ENCODE peak calls at places on chromosomes 1 and 21, in six cellular contexts. Z is SK-N-SH, N is HepG2, U is HCT116, R is GM12878, F is K562. V is an unnamed sample.
A peak's percentile ranks its signal among the peaks of the same experiment; 100 is the strongest.

GRCh38 chr1:98706173-98706848 is 44.8 kb downstream of the SNX7 start:
- DNase-seq in Z (no peak), N (no peak), U (no peak), R (no peak), F (no peak), V (no peak)

GRCh38 chr1:108712605-108713150 is at the start of gene FNDC7:
- DNase-seq in Z (no peak), N (no peak), U (no peak), R (no peak), F (no peak), V (no peak)

GRCh38 chr1:204259196-204259595 is 45.4 kb upstream of the GOLT1A start:
- DNase-seq in Z (no peak), N (no peak), U (no peak), R (no peak), F (no peak), V (no peak)

GRCh38 chr1:153540394-153541361 is at the start of gene S100A5:
- DNase-seq in Z (no peak), N (no peak), U (no peak), R (no peak), F (peak; percentile 58), V (no peak)

GRCh38 chr1:115505157-115505571 is 136.6 kb upstream of the VANGL1 start:
- DNase-seq in Z (no peak), N (no peak), U (no peak), R (no peak), F (no peak), V (no peak)

GRCh38 chr21:25127811-25128210 is 479.5 kb downstream of the MRPL39 start:
- DNase-seq in Z (no peak), N (no peak), U (no peak), R (no peak), F (no peak), V (no peak)

GRCh38 chr1:223709598-223709997 is 2.7 kb upstream of the CAPN2 start:
- DNase-seq in Z (no peak), N (no peak), U (no peak), R (no peak), F (no peak), V (no peak)

GRCh38 chr1:6288674-6289073 is 27.8 kb upstream of the GPR153 start:
- DNase-seq in Z (no peak), N (no peak), U (no peak), R (no peak), F (no peak), V (no peak)

GRCh38 chr1:227947678-227948492 is at the start of gene WNT9A:
- DNase-seq in Z (peak; percentile 81), N (no peak), U (no peak), R (no peak), F (peak; percentile 80), V (no peak)

GRCh38 chr21:43198376-43198775 is 29.6 kb downstream of the CRYAA start:
- DNase-seq in Z (no peak), N (no peak), U (no peak), R (no peak), F (no peak), V (no peak)

GRCh38 chr1:117899801-117900200 is 29.6 kb downstream of the GDAP2 start:
- DNase-seq in Z (no peak), N (no peak), U (no peak), R (no peak), F (no peak), V (no peak)

GRCh38 chr1:214326406-214326805 is 45.4 kb downstream of the SMYD2 start:
- DNase-seq in Z (no peak), N (no peak), U (no peak), R (no peak), F (peak; percentile 72), V (no peak)

GRCh38 chr1:19646366-19646765 is 2.3 kb downstream of the NBL1 start:
- DNase-seq in Z (no peak), N (no peak), U (no peak), R (no peak), F (no peak), V (no peak)

GRCh38 chr1:243580072-243580471 is 270.0 kb downstream of the AKT3 start:
- DNase-seq in Z (no peak), N (no peak), U (no peak), R (no peak), F (no peak), V (no peak)
- TF ChIP-seq REST in Z (no peak), N (no peak), U (no peak), R (no peak), F (no peak), V (no peak)

GRCh38 chr1:244326757-244327156 is 125.0 kb downstream of the ADSS2 start:
- DNase-seq in Z (no peak), N (no peak), U (no peak), R (no peak), F (no peak), V (no peak)

GRCh38 chr1:244325056-244325764 is 126.5 kb downstream of the ADSS2 start:
- DNase-seq in Z (no peak), N (no peak), U (no peak), R (peak; percentile 71), F (peak; percentile 69), V (no peak)

GRCh38 chr1:244322181-244322580 is 129.5 kb downstream of the ADSS2 start:
- DNase-seq in Z (no peak), N (no peak), U (no peak), R (no peak), F (no peak), V (no peak)

GRCh38 chr1:244322791-244323521 is 128.8 kb downstream of the ADSS2 start:
- DNase-seq in Z (no peak), N (peak; percentile 60), U (peak; percentile 85), R (no peak), F (peak; percentile 88), V (peak; percentile 92)

GRCh38 chr1:244324176-244324883 is 127.4 kb downstream of the ADSS2 start:
- DNase-seq in Z (no peak), N (no peak), U (no peak), R (no peak), F (no peak), V (no peak)
- TF ChIP-seq SIN3A in Z (no peak), N (no peak), U (no peak), R (no peak), F (no peak), V (no peak)

DNA sequence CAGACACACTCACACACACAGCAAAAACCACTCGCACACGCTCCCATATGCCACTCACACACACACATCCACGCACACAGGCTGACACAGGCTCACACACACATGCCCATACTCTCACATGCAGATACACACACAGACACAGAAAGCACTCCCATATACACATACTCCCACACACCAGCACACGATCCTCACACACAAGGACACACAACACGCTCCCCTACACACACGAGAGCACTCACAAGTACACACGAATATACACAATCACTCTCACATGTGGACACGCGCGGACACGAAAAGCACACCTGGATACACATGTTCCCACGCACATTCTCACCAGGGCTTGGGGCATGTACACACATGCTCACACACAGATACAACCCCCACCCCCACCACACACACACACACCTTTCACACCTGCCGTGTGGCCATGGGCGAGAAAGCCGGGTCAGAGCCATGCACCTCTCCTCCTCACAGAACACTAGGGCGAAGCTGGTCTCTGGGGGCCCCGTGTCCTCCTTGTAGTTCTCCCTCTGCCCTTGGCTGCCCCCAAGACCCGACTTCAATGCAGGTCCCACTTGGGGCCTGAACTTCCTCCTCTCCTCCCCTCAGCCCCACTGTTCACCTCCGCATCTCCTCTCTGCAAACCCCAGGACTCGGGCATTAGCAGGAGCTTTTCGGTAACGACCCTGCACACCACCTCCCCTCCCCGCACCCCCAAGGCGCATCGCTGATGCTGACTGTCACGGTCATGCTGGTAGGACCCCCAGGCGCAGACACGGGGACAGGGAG is 6.9 kb upstream of the GUCA2B start:
- DNase-seq in Z (no peak), N (no peak), U (no peak), R (no peak), F (no peak), V (no peak)
- H3K27me3 ChIP-seq in Z (peaks cover 16% of the 10 kb centered on the region), N (peaks cover 3% of the 10 kb centered on the region), U (no peaks in the 10 kb centered on the region), R (no peaks in the 10 kb centered on the region), F (peaks cover 63% of the 10 kb centered on the region), V (no peaks in the 10 kb centered on the region)

GRCh38 chr1:40247655-40248054 is at the start of gene TMCO2:
- DNase-seq in Z (no peak), N (peak; percentile 93), U (no peak), R (no peak), F (no peak), V (no peak)
- TF ChIP-seq REST in Z (no peak), N (no peak), U (no peak), R (no peak), F (no peak), V (no peak)

GRCh38 chr1:7769673-7770412 is 1.3 kb upstream of the VAMP3 start:
- DNase-seq in Z (no peak), N (no peak), U (no peak), R (no peak), F (peak; percentile 73), V (no peak)
- TF ChIP-seq SIN3A in Z (no peak), N (no peak), U (no peak), R (no peak), F (no peak), V (no peak)

GRCh38 chr1:3067671-3068399 is 1.2 kb upstream of the PRDM16 start:
- DNase-seq in Z (no peak), N (no peak), U (no peak), R (no peak), F (no peak), V (no peak)

GRCh38 chr1:3067301-3067670 is 1.7 kb upstream of the PRDM16 start:
- DNase-seq in Z (no peak), N (no peak), U (no peak), R (no peak), F (no peak), V (no peak)

GRCh38 chr1:3065797-3066196 is 3.2 kb upstream of the PRDM16 start:
- DNase-seq in Z (no peak), N (no peak), U (no peak), R (no peak), F (no peak), V (no peak)

GRCh38 chr1:3066250-3066711 is 2.7 kb upstream of the PRDM16 start:
- DNase-seq in Z (peak; percentile 71), N (peak; percentile 59), U (no peak), R (no peak), F (peak; percentile 20), V (no peak)

GRCh38 chr1:3066826-3067225 is 2.2 kb upstream of the PRDM16 start:
- DNase-seq in Z (peak; percentile 16), N (no peak), U (no peak), R (no peak), F (no peak), V (no peak)
- H3K27me3 ChIP-seq in Z (peaks cover 59% of the 10 kb centered on the region), N (peaks cover 7% of the 10 kb centered on the region), U (no peaks in the 10 kb centered on the region), R (no peaks in the 10 kb centered on the region), F (peaks cover 15% of the 10 kb centered on the region), V (no peaks in the 10 kb centered on the region)

DNA sequence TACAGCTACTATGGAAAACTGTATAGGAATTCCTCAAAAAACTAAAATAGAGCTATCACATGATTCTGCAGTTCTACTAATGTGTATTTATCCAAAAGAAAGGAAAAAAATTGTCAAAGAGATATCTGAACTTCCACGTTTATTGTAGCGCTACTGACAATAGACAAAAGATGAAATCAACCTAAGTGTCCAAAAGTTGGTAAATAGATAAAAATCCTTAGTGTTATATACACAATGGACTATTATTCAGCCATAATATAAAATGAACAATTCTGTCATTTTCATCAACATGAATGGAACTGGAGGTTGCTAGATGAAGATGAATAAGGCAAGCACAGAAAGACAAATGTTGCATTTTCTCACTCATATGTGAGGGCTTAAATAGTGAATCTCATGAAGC is 1492.1 kb downstream of the MRPL39 start:
- DNase-seq in Z (no peak), N (no peak), U (no peak), R (no peak), F (no peak), V (no peak)
- TF ChIP-seq REST in Z (no peak), N (no peak), U (no peak), R (no peak), F (no peak), V (no peak)

V was measured in Panc1.